ENCODE peak calls at places on chromosomes 2 and 18, in four cellular contexts. One of them, this sample, is unnamed.

GRCh38 chr2:197010200-197011020 is 83.9 kb upstream of the PGAP1 start:
- DNase-seq in HL-60: no peak
- DNase-seq in lung: no peak
- DNase-seq in body of pancreas: no peak
- DNase-seq in this sample: no peak

GRCh38 chr2:23519334-23519651 is 134.3 kb downstream of the KLHL29 start:
- DNase-seq in HL-60: no peak
- DNase-seq in lung: no peak
- DNase-seq in body of pancreas: no peak
- DNase-seq in this sample: no peak

GRCh38 chr2:62217980-62218379 is 22.1 kb downstream of the B3GNT2 start:
- DNase-seq in HL-60: no peak
- DNase-seq in lung: no peak
- DNase-seq in body of pancreas: peak
- DNase-seq in this sample: no peak

GRCh38 chr18:29191263-29191662 is 1014.3 kb upstream of the CDH2 start:
- DNase-seq in HL-60: no peak
- DNase-seq in lung: no peak
- DNase-seq in body of pancreas: no peak
- DNase-seq in this sample: no peak

GRCh38 chr2:43879261-43879660 is 40.5 kb downstream of the ABCG8 start:
- DNase-seq in HL-60: no peak
- DNase-seq in lung: no peak
- DNase-seq in body of pancreas: no peak
- DNase-seq in this sample: no peak

GRCh38 chr2:23420840-23421476 is 36.0 kb downstream of the KLHL29 start:
- DNase-seq in HL-60: no peak
- DNase-seq in lung: no peak
- DNase-seq in body of pancreas: no peak
- DNase-seq in this sample: no peak

GRCh38 chr2:221202431-221202830 is 369.7 kb downstream of the EPHA4 start:
- DNase-seq in HL-60: no peak
- DNase-seq in lung: no peak
- DNase-seq in body of pancreas: no peak
- DNase-seq in this sample: no peak

GRCh38 chr2:95388091-95388692 is 14.3 kb upstream of the FAHD2A start:
- DNase-seq in HL-60: no peak
- DNase-seq in lung: no peak
- DNase-seq in body of pancreas: no peak
- DNase-seq in this sample: no peak

GRCh38 chr2:211407076-211407475 is 850.7 kb downstream of the CPS1 start:
- DNase-seq in HL-60: no peak
- DNase-seq in lung: no peak
- DNase-seq in body of pancreas: no peak
- DNase-seq in this sample: no peak

GRCh38 chr2:207217442-207217841 is 51.7 kb upstream of the KLF7 start:
- DNase-seq in HL-60: no peak
- DNase-seq in lung: no peak
- DNase-seq in body of pancreas: no peak
- DNase-seq in this sample: no peak

GRCh38 chr2:61425605-61426155 is 45.2 kb downstream of the USP34 start:
- DNase-seq in HL-60: no peak
- DNase-seq in lung: no peak
- DNase-seq in body of pancreas: no peak
- DNase-seq in this sample: no peak

GRCh38 chr18:12597775-12598174 is 60.1 kb downstream of the SPIRE1 start:
- DNase-seq in HL-60: no peak
- DNase-seq in lung: peak
- DNase-seq in body of pancreas: peak
- DNase-seq in this sample: no peak

GRCh38 chr2:162938387-162938786 is 99.8 kb upstream of the KCNH7 start:
- DNase-seq in HL-60: no peak
- DNase-seq in lung: no peak
- DNase-seq in body of pancreas: no peak
- DNase-seq in this sample: no peak

GRCh38 chr2:30184035-30184434 is 37.2 kb downstream of the YPEL5 start:
- DNase-seq in HL-60: no peak
- DNase-seq in lung: no peak
- DNase-seq in body of pancreas: no peak
- DNase-seq in this sample: no peak

GRCh38 chr2:240588006-240588655 is 1.6 kb downstream of the CAPN10 start:
- DNase-seq in HL-60: no peak
- DNase-seq in lung: no peak
- DNase-seq in body of pancreas: no peak
- DNase-seq in this sample: no peak

GRCh38 chr18:50879302-50880107 is 587 bp downstream of the ME2 start:
- DNase-seq in HL-60: no peak
- DNase-seq in lung: peak
- DNase-seq in body of pancreas: no peak
- DNase-seq in this sample: no peak

GRCh38 chr2:155308367-155309009 is 610.0 kb downstream of the KCNJ3 start:
- DNase-seq in HL-60: no peak
- DNase-seq in lung: no peak
- DNase-seq in body of pancreas: no peak
- DNase-seq in this sample: no peak

GRCh38 chr2:111116016-111116746 is 4.5 kb upstream of the BCL2L11 start:
- DNase-seq in HL-60: no peak
- DNase-seq in lung: no peak
- DNase-seq in body of pancreas: no peak
- DNase-seq in this sample: no peak

GRCh38 chr2:176091329-176092258 is 927 bp upstream of the HOXD13 start:
- DNase-seq in HL-60: no peak
- DNase-seq in lung: no peak
- DNase-seq in body of pancreas: no peak
- DNase-seq in this sample: no peak

GRCh38 chr2:178277741-178278197 is 83.5 kb downstream of the OSBPL6 start:
- DNase-seq in HL-60: no peak
- DNase-seq in lung: no peak
- DNase-seq in body of pancreas: no peak
- DNase-seq in this sample: no peak

GRCh38 chr18:68181956-68182355 is 533.0 kb downstream of the TMX3 start:
- DNase-seq in HL-60: no peak
- DNase-seq in lung: no peak
- DNase-seq in body of pancreas: no peak
- DNase-seq in this sample: no peak

GRCh38 chr18:79197531-79197930 is 128.3 kb downstream of the ATP9B start:
- DNase-seq in HL-60: no peak
- DNase-seq in lung: no peak
- DNase-seq in body of pancreas: no peak
- DNase-seq in this sample: no peak

GRCh38 chr2:168545439-168546082 is 89.5 kb downstream of the CERS6 start:
- DNase-seq in HL-60: no peak
- DNase-seq in lung: no peak
- DNase-seq in body of pancreas: no peak
- DNase-seq in this sample: no peak
- TF ChIP-seq CTCF in HL-60: no peak
- TF ChIP-seq CTCF in lung: no peak
- TF ChIP-seq CTCF in body of pancreas: no peak
- TF ChIP-seq CTCF in this sample: no peak

DNA sequence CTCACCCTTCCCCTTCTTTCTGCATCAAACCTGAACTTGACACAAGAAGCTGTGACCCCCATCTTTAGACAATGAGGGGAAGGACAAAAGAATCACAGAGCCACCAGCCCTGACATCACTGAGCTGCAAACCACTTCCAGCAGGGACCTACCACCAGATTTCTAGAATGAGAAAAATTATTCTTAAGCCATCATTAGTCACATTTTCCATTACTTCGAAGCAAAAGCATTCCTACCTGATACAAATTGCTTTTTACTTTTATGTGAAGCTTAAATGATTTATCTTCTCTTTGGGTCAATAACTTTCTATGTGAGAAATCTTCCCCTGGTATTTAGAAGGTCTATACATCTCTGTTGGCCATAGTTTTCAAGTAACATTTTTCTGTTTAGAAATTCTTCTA is 134.8 kb downstream of the TCF4 start:
- DNase-seq in HL-60: no peak
- DNase-seq in lung: no peak
- DNase-seq in body of pancreas: no peak
- DNase-seq in this sample: no peak
- H3K4me3 ChIP-seq in HL-60: no peak
- H3K4me3 ChIP-seq in lung: no peak
- H3K4me3 ChIP-seq in body of pancreas: no peak
- H3K4me3 ChIP-seq in this sample: no peak

GRCh38 chr18:3592864-3593263 is 142.9 kb downstream of the TGIF1 start:
- DNase-seq in HL-60: no peak
- DNase-seq in lung: no peak
- DNase-seq in body of pancreas: no peak
- DNase-seq in this sample: no peak
- TF ChIP-seq CTCF in HL-60: no peak
- TF ChIP-seq CTCF in lung: no peak
- TF ChIP-seq CTCF in body of pancreas: no peak
- TF ChIP-seq CTCF in this sample: no peak

DNA sequence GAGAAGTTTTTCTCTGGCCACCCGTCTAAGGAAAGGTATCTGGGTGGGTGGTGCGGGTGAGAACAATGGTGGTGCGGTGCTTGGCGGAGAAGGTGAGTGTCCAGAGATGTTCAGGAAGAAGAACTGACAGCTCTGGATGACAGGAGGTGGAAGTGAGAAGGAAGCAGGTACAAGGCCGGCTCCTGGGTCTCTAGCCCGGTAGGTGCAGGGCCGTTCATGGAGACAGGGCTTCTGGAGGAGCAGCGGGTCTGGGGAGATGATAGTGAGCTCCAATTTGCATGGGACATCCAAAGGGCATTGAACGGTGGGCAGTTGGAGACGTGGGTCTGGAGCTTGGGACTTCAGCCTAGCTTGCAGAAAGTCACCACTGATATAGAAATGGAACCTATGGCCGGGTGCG is 979 bp upstream of the FAHD2B start:
- DNase-seq in HL-60: no peak
- DNase-seq in lung: no peak
- DNase-seq in body of pancreas: no peak
- DNase-seq in this sample: no peak
- H3K4me3 ChIP-seq in HL-60: no peak
- H3K4me3 ChIP-seq in lung: no peak
- H3K4me3 ChIP-seq in body of pancreas: no peak
- H3K4me3 ChIP-seq in this sample: no peak

GRCh38 chr2:7378642-7379041 is 461.4 kb downstream of the RNF144A start:
- DNase-seq in HL-60: no peak
- DNase-seq in lung: no peak
- DNase-seq in body of pancreas: no peak
- DNase-seq in this sample: no peak

GRCh38 chr2:7375901-7376300 is 458.7 kb downstream of the RNF144A start:
- DNase-seq in HL-60: no peak
- DNase-seq in lung: no peak
- DNase-seq in body of pancreas: no peak
- DNase-seq in this sample: no peak

GRCh38 chr2:7377861-7378569 is 460.8 kb downstream of the RNF144A start:
- DNase-seq in HL-60: no peak
- DNase-seq in lung: no peak
- DNase-seq in body of pancreas: peak
- DNase-seq in this sample: no peak

GRCh38 chr2:7384773-7385349 is 467.6 kb downstream of the RNF144A start:
- DNase-seq in HL-60: no peak
- DNase-seq in lung: no peak
- DNase-seq in body of pancreas: no peak
- DNase-seq in this sample: no peak

GRCh38 chr2:7379799-7380198 is 462.6 kb downstream of the RNF144A start:
- DNase-seq in HL-60: no peak
- DNase-seq in lung: no peak
- DNase-seq in body of pancreas: peak
- DNase-seq in this sample: no peak
- TF ChIP-seq CTCF in HL-60: no peak
- TF ChIP-seq CTCF in lung: no peak
- TF ChIP-seq CTCF in body of pancreas: no peak
- TF ChIP-seq CTCF in this sample: no peak

DNA sequence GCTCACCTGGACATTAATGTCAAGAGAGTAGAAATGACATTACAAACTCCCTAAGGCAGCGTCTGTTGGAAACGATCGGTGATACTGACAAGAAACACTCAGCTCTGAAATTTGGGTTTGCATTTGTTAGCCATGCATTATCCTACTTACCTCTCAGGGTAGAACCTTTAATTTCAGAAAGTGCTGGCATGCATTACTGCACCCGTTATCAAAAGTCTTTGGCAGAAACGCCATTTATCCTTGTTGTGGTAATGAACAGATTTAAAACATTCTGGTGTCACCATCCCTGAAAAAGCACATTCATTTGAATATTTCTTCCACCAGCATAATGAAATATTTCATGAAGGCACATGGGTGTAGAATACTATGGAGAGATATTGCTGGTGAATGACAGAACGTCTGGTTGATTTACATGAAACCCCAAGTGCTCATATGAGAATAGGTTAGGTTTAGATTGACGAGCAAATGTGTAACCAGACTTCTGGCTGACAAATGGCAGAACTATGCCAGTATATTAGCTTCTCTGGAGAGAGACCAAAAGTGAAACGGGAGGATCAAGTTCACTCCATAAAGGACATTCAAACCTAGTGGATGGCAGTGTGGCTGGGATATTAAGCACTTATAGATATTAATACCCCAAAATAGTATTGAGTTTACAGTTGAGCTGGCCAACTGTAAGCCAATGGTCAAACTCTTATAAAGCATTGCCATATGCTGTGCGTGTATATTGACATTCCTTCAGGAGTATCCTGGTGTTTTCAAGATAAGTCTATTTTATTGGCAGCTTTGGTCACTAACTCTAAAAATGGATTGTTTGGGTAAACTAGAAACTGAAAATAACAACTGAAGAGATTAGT is 53.6 kb upstream of the ITGB6 start:
- DNase-seq in HL-60: no peak
- DNase-seq in lung: no peak
- DNase-seq in body of pancreas: no peak
- DNase-seq in this sample: no peak
- H3K4me3 ChIP-seq in HL-60: no peak
- H3K4me3 ChIP-seq in lung: no peak
- H3K4me3 ChIP-seq in body of pancreas: no peak
- H3K4me3 ChIP-seq in this sample: no peak

This sample was measured in GM12864.